ENCODE peak calls at places on chromosomes 12 and 14, in seven cellular contexts. P, Y, C, E, D, K and U are unnamed samples.

GRCh38 chr14:22159049-22159448 is 430.0 kb downstream of the DAD1 start:
- DNase-seq in Y (no peak), K (no peak), E (no peak), P (no peak), C (no peak), D (no peak), U (no peak)

GRCh38 chr12:59472273-59472672 is 123.6 kb upstream of the SLC16A7 start:
- DNase-seq in E (no peak), C (no peak), K (no peak), D (no peak), Y (peak), P (no peak), U (no peak)

GRCh38 chr12:31029916-31030562 is 43.6 kb upstream of the DDX11 start:
- DNase-seq in K (peak), E (no peak), Y (no peak), P (no peak), C (no peak), D (no peak), U (no peak)

GRCh38 chr12:91893476-91893875 is 252.2 kb downstream of the BTG1 start:
- DNase-seq in Y (no peak), C (no peak), P (no peak), E (no peak), D (peak), K (no peak), U (no peak)

GRCh38 chr14:105087963-105088811 is 23.0 kb upstream of the GPR132 start:
- DNase-seq in D (peak), C (peak), K (peak), P (no peak), Y (peak), E (peak), U (peak)

GRCh38 chr12:62834406-62834805 is 100.5 kb downstream of the PPM1H start:
- DNase-seq in C (no peak), P (no peak), K (no peak), Y (no peak), D (no peak), E (no peak), U (peak)

GRCh38 chr12:60197589-60197988 is 601.8 kb downstream of the SLC16A7 start:
- DNase-seq in Y (no peak), D (peak), E (no peak), C (no peak), P (no peak), K (no peak), U (no peak)

GRCh38 chr14:101554991-101555668 is 6.2 kb upstream of the DIO3 start:
- DNase-seq in D (no peak), K (no peak), C (no peak), Y (no peak), E (peak), P (no peak), U (no peak)

GRCh38 chr14:37584211-37585100 is 10.6 kb downstream of the FOXA1 start:
- DNase-seq in P (no peak), C (no peak), K (no peak), Y (no peak), D (no peak), E (no peak), U (no peak)

GRCh38 chr12:121085113-121085841 is 46.2 kb upstream of the OASL start:
- DNase-seq in Y (no peak), E (no peak), P (no peak), C (no peak), D (no peak), K (no peak), U (no peak)

GRCh38 chr12:111597731-111598636 is 1.1 kb downstream of the ATXN2 start:
- DNase-seq in D (peak), C (peak), K (peak), E (peak), P (no peak), Y (peak), U (peak)

GRCh38 chr12:25585021-25585523 is 32.0 kb upstream of the LMNTD1 start:
- DNase-seq in P (no peak), Y (no peak), D (no peak), K (no peak), C (no peak), E (peak), U (peak)

GRCh38 chr12:68434391-68435007 is 102.3 kb upstream of the MDM1 start:
- DNase-seq in D (no peak), Y (no peak), K (no peak), P (no peak), C (no peak), E (no peak), U (no peak)

GRCh38 chr14:68784298-68784910 is 8.5 kb downstream of the ZFP36L1 start:
- DNase-seq in D (peak), Y (peak), K (peak), E (peak), C (no peak), P (no peak), U (peak)

GRCh38 chr12:49055978-49056754 is 4.4 kb downstream of the KMT2D start:
- DNase-seq in K (peak), P (peak), Y (peak), C (peak), E (peak), D (peak), U (peak)

GRCh38 chr12:56160160-56160763 is 2.1 kb downstream of the MYL6 start:
- DNase-seq in Y (peak), D (no peak), K (no peak), P (no peak), C (no peak), E (no peak), U (no peak)
- TF ChIP-seq POLR2A in Y (no peak), D (no peak), K (no peak), P (no peak), C (no peak), E (no peak), U (no peak)

GRCh38 chr12:6335451-6336078 is 6.3 kb downstream of the TNFRSF1A start:
- DNase-seq in K (peak), E (peak), D (peak), P (no peak), C (no peak), Y (peak), U (peak)

GRCh38 chr12:6338955-6339761 is 2.7 kb downstream of the TNFRSF1A start:
- DNase-seq in D (no peak), E (no peak), C (no peak), P (no peak), K (no peak), Y (no peak), U (no peak)

GRCh38 chr12:6337958-6338406 is 3.9 kb downstream of the TNFRSF1A start:
- DNase-seq in P (no peak), C (no peak), Y (no peak), E (no peak), D (peak), K (no peak), U (peak)

GRCh38 chr12:6336079-6336858 is 5.6 kb downstream of the TNFRSF1A start:
- DNase-seq in K (peak), C (peak), D (peak), E (peak), Y (peak), P (peak), U (peak)

GRCh38 chr12:6336859-6337744 is 4.8 kb downstream of the TNFRSF1A start:
- DNase-seq in K (no peak), Y (peak), P (no peak), E (no peak), D (no peak), C (no peak), U (no peak)
- TF ChIP-seq POLR2A in K (no peak), Y (no peak), P (no peak), E (no peak), D (no peak), C (no peak), U (no peak)

GRCh38 chr12:96194572-96194889 is 356 bp downstream of the ELK3 start:
- DNase-seq in D (no peak), K (no peak), Y (no peak), E (no peak), C (no peak), P (no peak), U (no peak)

GRCh38 chr12:96194901-96195844 is 998 bp downstream of the ELK3 start:
- DNase-seq in K (peak), D (peak), E (peak), C (peak), P (no peak), Y (peak), U (peak)

GRCh38 chr12:96195845-96196451 is 1.8 kb downstream of the ELK3 start:
- DNase-seq in P (no peak), Y (peak), E (no peak), C (peak), D (peak), K (no peak), U (peak)

GRCh38 chr12:96192926-96193573 is 1.1 kb upstream of the ELK3 start:
- DNase-seq in Y (no peak), P (no peak), C (no peak), D (no peak), E (no peak), K (no peak), U (no peak)

GRCh38 chr12:96193725-96194571 is at the start of gene ELK3:
- DNase-seq in C (peak), E (peak), K (peak), P (no peak), D (peak), Y (peak), U (peak)
- TF ChIP-seq POLR2A in C (peak), E (peak), K (no peak), P (no peak), D (peak), Y (peak), U (peak)

GRCh38 chr12:64569923-64570595 is 40.2 kb upstream of the RASSF3 start:
- DNase-seq in Y (no peak), D (no peak), E (no peak), K (no peak), P (no peak), C (no peak), U (no peak)

GRCh38 chr12:64567570-64567969 is 42.7 kb upstream of the RASSF3 start:
- DNase-seq in Y (no peak), D (no peak), P (no peak), E (no peak), C (no peak), K (no peak), U (no peak)

GRCh38 chr12:64568313-64568712 is 42.0 kb upstream of the RASSF3 start:
- DNase-seq in E (no peak), P (no peak), D (no peak), Y (no peak), K (no peak), C (no peak), U (no peak)

GRCh38 chr12:64566122-64566521 is 44.2 kb upstream of the RASSF3 start:
- DNase-seq in P (no peak), E (no peak), D (no peak), Y (no peak), K (no peak), C (no peak), U (no peak)

GRCh38 chr12:64566882-64567517 is 43.3 kb upstream of the RASSF3 start:
- DNase-seq in D (no peak), E (no peak), C (no peak), Y (no peak), K (no peak), P (no peak), U (no peak)
- TF ChIP-seq POLR2A in D (no peak), E (no peak), C (no peak), Y (no peak), K (no peak), P (no peak), U (no peak)

GRCh38 chr12:89350260-89350659 is 2.0 kb downstream of the DUSP6 start:
- DNase-seq in E (no peak), Y (no peak), K (no peak), D (no peak), C (no peak), P (no peak), U (no peak)

GRCh38 chr12:89349814-89350213 is 2.5 kb downstream of the DUSP6 start:
- DNase-seq in C (peak), P (no peak), D (no peak), Y (no peak), E (peak), K (no peak), U (no peak)

GRCh38 chr12:89351489-89352241 is 636 bp downstream of the DUSP6 start:
- DNase-seq in K (peak), C (no peak), P (no peak), E (peak), D (peak), Y (peak), U (no peak)

GRCh38 chr12:89352242-89352491 is 134 bp downstream of the DUSP6 start:
- DNase-seq in P (no peak), C (no peak), D (no peak), E (no peak), K (no peak), Y (no peak), U (no peak)

DNA sequence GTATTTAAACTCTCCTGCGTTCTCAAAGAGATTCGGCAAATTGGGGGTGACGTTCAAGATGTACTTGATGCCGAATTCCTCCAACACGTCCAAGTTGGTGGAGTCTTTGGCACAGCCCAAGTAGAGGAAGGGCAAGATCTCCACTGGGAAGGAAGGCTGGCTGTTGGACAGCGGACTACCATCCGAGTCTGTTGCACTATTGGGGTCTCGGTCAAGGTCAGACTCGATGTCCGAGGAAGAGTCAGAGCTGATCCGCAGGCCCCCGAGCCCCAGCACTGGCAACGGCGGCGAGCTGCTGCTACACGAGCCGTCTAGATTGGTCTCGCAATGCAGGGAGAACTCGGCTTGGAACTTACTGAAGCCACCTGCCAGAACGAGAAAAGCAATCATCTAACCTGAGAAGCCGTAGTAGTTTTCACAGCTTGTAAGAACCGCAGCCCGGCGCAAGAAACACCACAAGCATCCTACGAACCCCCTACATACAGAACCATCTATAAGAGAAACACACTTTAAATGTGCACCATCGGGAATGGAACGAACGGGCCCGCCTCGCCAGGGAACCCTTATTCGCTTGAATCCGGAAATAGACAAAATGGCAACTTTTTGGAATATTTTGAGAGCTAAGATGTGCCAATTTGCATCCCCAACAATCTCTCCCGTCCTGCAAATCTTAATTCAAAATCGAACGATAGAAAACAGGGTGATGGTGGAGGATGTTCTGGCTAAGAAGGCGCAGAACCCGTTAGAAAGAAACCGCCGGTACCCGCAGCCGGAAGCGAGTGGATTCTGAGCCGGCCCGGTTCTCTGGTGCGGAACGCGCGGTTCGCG is 1.4 kb downstream of the DUSP6 start:
- DNase-seq in K (peak), Y (peak), C (no peak), E (peak), D (no peak), P (no peak), U (no peak)
- TF ChIP-seq POLR2A in K (no peak), Y (no peak), C (no peak), E (no peak), D (no peak), P (no peak), U (no peak)

DNA sequence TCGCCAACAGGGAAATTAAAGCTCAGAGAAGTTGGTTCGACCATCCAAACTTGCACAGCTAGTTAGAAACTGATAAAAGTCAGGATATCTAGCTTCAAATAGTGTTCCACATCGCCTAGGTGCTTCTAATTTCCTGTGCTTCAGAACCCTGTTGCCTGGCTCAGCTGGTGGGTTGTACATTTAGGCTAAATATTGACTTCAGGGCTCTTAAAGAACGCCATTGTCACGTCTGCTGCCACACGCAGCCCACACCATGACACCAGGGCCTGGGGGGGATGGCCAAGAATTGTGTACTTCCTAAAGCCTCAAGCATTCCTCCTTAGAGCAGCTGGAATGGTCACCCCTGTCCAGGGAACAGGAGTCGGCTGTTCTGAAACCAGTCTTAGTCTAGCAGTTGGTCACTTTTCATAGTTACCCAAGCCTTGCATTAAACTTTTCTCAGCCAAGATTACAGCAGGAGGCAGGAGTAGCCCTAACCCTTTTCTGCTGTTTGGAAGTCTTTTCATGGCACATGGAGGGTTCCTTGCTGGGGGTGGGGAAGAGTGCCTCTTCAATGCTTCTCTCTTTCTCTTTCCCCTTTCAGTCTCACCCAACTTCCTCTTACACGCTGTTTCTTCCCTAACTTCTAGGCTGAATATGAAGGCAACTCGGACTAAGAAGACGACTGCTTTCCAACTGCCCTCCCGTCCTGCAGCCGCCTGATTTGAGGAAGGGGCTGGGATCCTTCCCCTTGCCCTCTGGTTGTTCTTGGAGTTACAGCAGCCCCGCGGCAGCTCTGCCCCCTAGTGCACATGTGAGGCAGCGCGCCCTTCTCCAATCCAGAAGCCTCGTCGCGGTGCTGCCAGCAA is 17.1 kb downstream of the FOS start:
- DNase-seq in E (peak), D (peak), K (peak), C (no peak), Y (peak), P (no peak), U (peak)
- TF ChIP-seq POLR2A in E (peak), D (no peak), K (no peak), C (no peak), Y (peak), P (no peak), U (peak)